ENCODE peak calls at places on chromosomes 4 and X, in ten cellular contexts. G is psoas muscle, T is endodermal cell, N is Karpas-422, V is NT2/D1, Y is bronchial epithelial cell, H is fibroblast of lung, R is right lobe of liver, S is RWPE2, C is GM23338. J is an unnamed sample. For H3K36me3, the result is how much of the 10 kb centered on the place peaks cover.

GRCh38 chrX:63746278-63746677 is 38.7 kb downstream of the ARHGEF9 start:
- DNase-seq in G (no peak), T (no peak), N (no peak), V (no peak), Y (no peak), H (no peak), R (no peak), S (no peak), C (no peak), J (no peak)

GRCh38 chrX:22203186-22203585 is 69.5 kb upstream of the CBLL2 start:
- DNase-seq in G (no peak), T (no peak), N (no peak), V (no peak), Y (no peak), H (no peak), R (no peak), S (no peak), C (no peak), J (no peak)

GRCh38 chr4:119841361-119841760 is 212.8 kb upstream of the PDE5A start:
- DNase-seq in G (no peak), T (no peak), N (no peak), V (no peak), Y (peak), H (no peak), R (no peak), S (no peak), C (no peak), J (no peak)

GRCh38 chrX:23919706-23920320 is 12.0 kb downstream of the CXorf58 start:
- DNase-seq in G (no peak), T (peak), N (no peak), V (no peak), Y (no peak), H (peak), R (no peak), S (no peak), C (peak), J (no peak)

GRCh38 chrX:16874458-16875095 is 4.4 kb upstream of the RBBP7 start:
- DNase-seq in G (no peak), T (no peak), N (no peak), V (no peak), Y (no peak), H (no peak), R (no peak), S (no peak), C (no peak), J (no peak)

GRCh38 chrX:42869659-42870476 is 91.9 kb upstream of the PPP1R2C start:
- DNase-seq in G (no peak), T (no peak), N (no peak), V (no peak), Y (no peak), H (no peak), R (no peak), S (no peak), C (no peak), J (no peak)

GRCh38 chrX:127577884-127578283 is 474.3 kb downstream of the ACTRT1 start:
- DNase-seq in G (no peak), T (no peak), N (no peak), V (no peak), Y (no peak), H (no peak), R (no peak), S (no peak), C (no peak), J (no peak)

GRCh38 chr4:41418444-41418843 is 119.5 kb upstream of the LIMCH1 start:
- DNase-seq in G (peak), T (peak), N (no peak), V (no peak), Y (no peak), H (peak), R (peak), S (no peak), C (peak), J (peak)

GRCh38 chr4:81504685-81505598 is 33.2 kb upstream of the RASGEF1B start:
- DNase-seq in G (peak), T (no peak), N (no peak), V (no peak), Y (no peak), H (no peak), R (peak), S (no peak), C (no peak), J (peak)

GRCh38 chrX:134520860-134521390 is 61.0 kb downstream of the HPRT1 start:
- DNase-seq in G (no peak), T (peak), N (peak), V (peak), Y (peak), H (peak), R (no peak), S (no peak), C (peak), J (peak)

GRCh38 chr4:48862038-48862437 is 31.1 kb downstream of the OCIAD1 start:
- DNase-seq in G (no peak), T (no peak), N (no peak), V (no peak), Y (no peak), H (no peak), R (no peak), S (no peak), C (no peak), J (no peak)

GRCh38 chr4:48853604-48854394 is 22.9 kb downstream of the OCIAD1 start:
- DNase-seq in G (no peak), T (no peak), N (no peak), V (no peak), Y (no peak), H (no peak), R (no peak), S (no peak), C (no peak), J (no peak)

GRCh38 chr4:48854395-48854683 is 23.5 kb downstream of the OCIAD1 start:
- DNase-seq in G (no peak), T (no peak), N (no peak), V (no peak), Y (no peak), H (no peak), R (no peak), S (no peak), C (no peak), J (no peak)

GRCh38 chr4:48854982-48855381 is 24.1 kb downstream of the OCIAD1 start:
- DNase-seq in G (no peak), T (no peak), N (no peak), V (no peak), Y (no peak), H (no peak), R (no peak), S (no peak), C (no peak), J (no peak)

GRCh38 chr4:48858130-48858529 is 27.2 kb downstream of the OCIAD1 start:
- DNase-seq in G (no peak), T (no peak), N (no peak), V (no peak), Y (no peak), H (peak), R (no peak), S (no peak), C (peak), J (no peak)
- H3K36me3 ChIP-seq in G (under half), T (half or more), N (half or more), V (under half), Y (under half), H (under half), R (under half), S (half or more), C (under half), J (under half)

DNA sequence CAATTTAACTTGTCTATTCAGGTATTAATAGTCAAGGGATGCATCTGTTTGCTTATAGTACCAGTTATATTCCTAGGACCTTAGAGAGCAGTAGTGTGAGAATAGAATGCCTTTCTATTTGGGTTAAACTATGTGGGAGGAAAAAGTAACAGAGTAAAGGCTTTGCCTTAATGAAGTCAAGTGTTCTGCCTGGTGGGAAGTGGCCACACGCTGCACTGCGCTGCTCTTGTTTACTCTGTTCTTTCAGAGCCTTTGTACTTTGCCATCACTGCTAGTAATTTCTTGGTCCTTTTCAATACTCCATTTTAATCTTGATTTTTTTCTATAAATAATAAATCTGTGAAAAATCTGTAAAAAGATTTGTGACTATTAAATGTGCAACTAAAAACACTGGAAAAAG is 38.0 kb downstream of the YIPF6 start:
- DNase-seq in G (no peak), T (no peak), N (no peak), V (no peak), Y (no peak), H (no peak), R (no peak), S (no peak), C (peak), J (no peak)
- H3K36me3 ChIP-seq in G (under half), T (under half), N (under half), V (under half), Y (under half), H (under half), R (under half), S (under half), C (under half), J (under half)

DNA sequence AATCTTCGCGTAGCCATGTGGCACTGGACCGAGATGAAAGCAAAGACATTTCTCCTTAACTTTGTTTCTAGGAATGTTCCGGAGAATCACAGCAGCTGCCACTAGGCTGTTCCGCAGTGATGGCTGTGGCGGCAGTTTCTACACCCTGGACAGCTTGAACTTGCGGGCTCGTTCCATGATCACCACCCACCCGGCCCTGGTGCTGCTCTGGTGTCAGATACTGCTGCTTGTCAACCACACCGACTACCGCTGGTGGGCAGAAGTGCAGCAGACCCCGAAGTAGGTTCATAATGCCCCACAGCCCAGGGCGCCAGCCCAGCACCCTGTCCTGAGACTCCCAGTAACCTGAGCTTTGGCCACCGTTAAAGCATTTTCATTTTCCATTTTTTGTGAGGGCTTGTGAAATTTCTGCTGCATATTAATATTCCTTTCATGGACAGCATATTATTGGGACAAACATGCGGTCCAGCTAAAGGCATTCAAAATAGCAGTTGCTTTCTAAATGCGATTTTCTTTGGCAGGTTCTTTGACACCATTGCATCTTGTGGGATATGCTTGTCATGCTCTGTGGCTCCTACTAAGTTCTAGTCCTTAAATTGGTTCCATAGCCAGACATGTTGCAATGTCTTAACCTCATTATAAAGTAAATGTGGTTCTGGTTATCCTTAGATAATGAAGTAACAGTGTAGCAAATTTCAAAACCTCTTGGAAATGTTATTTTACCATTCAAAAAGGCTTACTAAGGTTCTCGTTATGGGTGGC is 49.1 kb upstream of the MSANTD1 start:
- DNase-seq in G (peak), T (peak), N (no peak), V (no peak), Y (no peak), H (no peak), R (no peak), S (no peak), C (no peak), J (no peak)
- H3K36me3 ChIP-seq in G (under half), T (half or more), N (under half), V (half or more), Y (under half), H (under half), R (under half), S (under half), C (under half), J (under half)

GRCh38 chr4:153684182-153685073 is at the start of gene TLR2:
- DNase-seq in G (peak), T (peak), N (no peak), V (no peak), Y (peak), H (peak), R (peak), S (peak), C (peak), J (peak)
- H3K36me3 ChIP-seq in G (under half), T (under half), N (under half), V (under half), Y (under half), H (under half), R (under half), S (under half), C (under half), J (under half)

GRCh38 chr4:1737666-1738065 is 16.3 kb downstream of the TACC3 start:
- DNase-seq in G (no peak), T (no peak), N (no peak), V (no peak), Y (no peak), H (no peak), R (no peak), S (no peak), C (no peak), J (no peak)

GRCh38 chr4:1735215-1735614 is 13.9 kb downstream of the TACC3 start:
- DNase-seq in G (no peak), T (no peak), N (no peak), V (no peak), Y (no peak), H (no peak), R (no peak), S (no peak), C (no peak), J (no peak)

GRCh38 chr4:1739358-1739757 is 18.0 kb downstream of the TACC3 start:
- DNase-seq in G (no peak), T (no peak), N (no peak), V (no peak), Y (no peak), H (no peak), R (no peak), S (no peak), C (no peak), J (no peak)

GRCh38 chr4:1738410-1738809 is 17.1 kb downstream of the TACC3 start:
- DNase-seq in G (no peak), T (no peak), N (no peak), V (no peak), Y (no peak), H (no peak), R (no peak), S (no peak), C (no peak), J (no peak)

DNA sequence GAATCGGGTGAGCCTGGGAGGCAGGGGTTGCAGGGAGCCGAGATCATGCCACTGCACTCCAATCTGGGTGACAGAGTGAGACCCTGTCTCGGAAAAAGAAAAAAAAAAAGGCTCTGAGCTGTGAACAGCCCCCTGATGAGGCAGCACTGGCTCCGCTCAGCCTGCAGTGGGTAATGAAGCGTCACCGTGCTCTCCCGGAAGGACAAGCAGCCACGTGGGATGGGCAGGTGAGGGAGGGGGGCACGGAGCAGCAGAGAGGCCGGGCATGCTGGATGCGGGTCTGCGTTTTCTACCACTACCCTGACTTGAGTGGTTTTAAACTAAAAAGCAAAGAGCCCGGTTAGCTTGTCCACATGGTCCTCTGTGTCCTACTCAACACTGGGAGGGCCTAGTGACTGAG is 15.5 kb downstream of the TACC3 start:
- DNase-seq in G (no peak), T (no peak), N (no peak), V (no peak), Y (no peak), H (no peak), R (no peak), S (no peak), C (no peak), J (no peak)
- H3K36me3 ChIP-seq in G (under half), T (half or more), N (half or more), V (half or more), Y (under half), H (under half), R (under half), S (half or more), C (half or more), J (half or more)

DNA sequence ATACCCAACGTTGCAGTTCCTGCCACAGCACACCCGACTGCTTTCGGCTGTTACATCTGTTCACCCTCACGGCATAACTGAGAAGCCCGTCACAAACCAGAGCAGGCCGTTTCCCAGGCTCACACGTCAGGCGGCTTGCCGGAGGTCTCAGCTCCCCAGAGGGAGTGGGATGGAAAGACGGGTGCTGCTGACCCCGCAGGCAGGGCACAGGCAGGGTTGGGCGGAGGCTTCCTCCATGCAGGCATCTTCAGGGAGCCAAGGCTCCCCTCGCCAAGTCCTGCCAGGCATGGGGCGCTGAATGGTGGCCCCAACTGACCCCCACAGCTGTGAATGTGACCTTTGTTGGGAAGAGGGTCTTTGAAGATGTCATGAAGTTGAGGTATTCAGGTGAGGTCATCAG is 57.5 kb downstream of the ACOX3 start:
- DNase-seq in G (no peak), T (no peak), N (no peak), V (no peak), Y (no peak), H (no peak), R (no peak), S (no peak), C (no peak), J (no peak)
- H3K36me3 ChIP-seq in G (under half), T (half or more), N (under half), V (under half), Y (under half), H (under half), R (under half), S (under half), C (under half), J (half or more)

GRCh38 chr4:55424791-55425190 is 29.0 kb downstream of the TMEM165 start:
- DNase-seq in G (no peak), T (no peak), N (no peak), V (no peak), Y (no peak), H (no peak), R (no peak), S (no peak), C (no peak), J (no peak)
- H3K36me3 ChIP-seq in G (under half), T (half or more), N (half or more), V (half or more), Y (under half), H (under half), R (under half), S (half or more), C (under half), J (under half)